ENCODE peak calls at places on chromosomes 1 and 21, in four cellular contexts. D is psoas muscle, P is cardiac muscle cell, Y is endothelial cell. L is an unnamed sample.

GRCh38 chr1:117605164-117605810 is 561 bp upstream of the TENT5C start:
- DNase-seq in P (peak; percentile 51), Y (no peak), D (no peak), L (peak; percentile 25)

GRCh38 chr1:93000751-93001175 is 39.5 kb upstream of the DIPK1A start:
- DNase-seq in D (no peak), Y (no peak), P (peak; percentile 25), L (no peak)

GRCh38 chr1:227785812-227786608 is 29.5 kb upstream of the PRSS38 start:
- DNase-seq in P (no peak), Y (no peak), D (no peak), L (no peak)

GRCh38 chr1:36609241-36610027 is 126.7 kb upstream of the CSF3R start:
- DNase-seq in Y (peak; percentile 76), D (no peak), P (peak; percentile 70), L (peak; percentile 83)

GRCh38 chr1:178060789-178061556 is 32.9 kb upstream of the RASAL2 start:
- DNase-seq in Y (no peak), P (peak; percentile 27), D (no peak), L (no peak)

GRCh38 chr1:7255303-7256058 is 470.2 kb downstream of the CAMTA1 start:
- DNase-seq in D (no peak), Y (no peak), P (no peak), L (no peak)

GRCh38 chr1:85656256-85656655 is 52.0 kb downstream of the ZNHIT6 start:
- DNase-seq in Y (no peak), P (no peak), D (no peak), L (no peak)

GRCh38 chr1:40849801-40850592 is 12.2 kb downstream of the CITED4 start:
- DNase-seq in Y (peak; percentile 78), P (peak; percentile 71), D (peak; percentile 58), L (peak; percentile 85)

GRCh38 chr1:212958175-212958574 is 7.8 kb downstream of the VASH2 start:
- DNase-seq in Y (peak; percentile 14), P (no peak), D (no peak), L (peak; percentile 71)

GRCh38 chr1:69737527-69738176 is 169.9 kb downstream of the LRRC7 start:
- DNase-seq in P (peak; percentile 60), D (no peak), Y (peak; percentile 55), L (no peak)

GRCh38 chr1:116351914-116352313 is 21.1 kb upstream of the ATP1A1 start:
- DNase-seq in P (no peak), D (no peak), Y (no peak), L (no peak)

GRCh38 chr1:246151796-246152434 is 355.2 kb downstream of the SMYD3 start:
- DNase-seq in P (peak; percentile 8), Y (no peak), D (no peak), L (no peak)

GRCh38 chr1:230868736-230869385 is 540 bp upstream of the C1orf198 start:
- DNase-seq in Y (no peak), P (peak; percentile 84), D (peak; percentile 64), L (peak; percentile 61)

GRCh38 chr1:101781437-101781836 is 215.3 kb downstream of the OLFM3 start:
- DNase-seq in P (peak; percentile 38), D (no peak), Y (no peak), L (no peak)

GRCh38 chr21:46295996-46296752 is 10.0 kb downstream of the YBEY start:
- DNase-seq in Y (no peak), D (peak; percentile 89), P (no peak), L (no peak)

GRCh38 chr1:51758310-51758709 is 120.2 kb downstream of the NRDC start:
- DNase-seq in P (no peak), Y (no peak), D (no peak), L (no peak)

GRCh38 chr1:153534226-153534932 is 1.4 kb downstream of the S100A6 start:
- DNase-seq in P (no peak), D (peak; percentile 31), Y (no peak), L (no peak)

GRCh38 chr1:234602334-234603220 is 7.4 kb downstream of the IRF2BP2 start:
- DNase-seq in D (peak; percentile 18), P (no peak), Y (no peak), L (peak; percentile 35)

GRCh38 chr1:86380257-86380861 is 15.8 kb downstream of the ODF2L start:
- DNase-seq in P (peak; percentile 50), D (no peak), Y (no peak), L (no peak)

GRCh38 chr1:113542221-113542701 is 151.9 kb downstream of the MAGI3 start:
- DNase-seq in P (no peak), D (no peak), Y (no peak), L (no peak)

GRCh38 chr1:4086921-4087320 is 186.8 kb upstream of the C1orf174 start:
- DNase-seq in D (no peak), Y (no peak), P (no peak), L (no peak)

GRCh38 chr1:88276158-88276557 is 407.9 kb upstream of the PKN2 start:
- DNase-seq in D (no peak), P (no peak), Y (no peak), L (no peak)

GRCh38 chr1:119768778-119769177 is at the start of gene HMGCS2:
- DNase-seq in D (no peak), Y (no peak), P (no peak), L (no peak)

GRCh38 chr1:200899451-200899915 is 4.8 kb downstream of the INAVA start:
- DNase-seq in Y (no peak), D (no peak), P (no peak), L (no peak)

GRCh38 chr1:221779771-221780170 is 37.9 kb upstream of the DUSP10 start:
- DNase-seq in Y (no peak), D (no peak), P (no peak), L (no peak)

GRCh38 chr1:112743174-112744018 is 28.3 kb upstream of the PPM1J start:
- DNase-seq in P (no peak), Y (no peak), D (no peak), L (peak; percentile 32)

GRCh38 chr1:41493117-41493536 is 8.6 kb upstream of the EDN2 start:
- DNase-seq in P (no peak), D (peak; percentile 16), Y (no peak), L (no peak)

DNA sequence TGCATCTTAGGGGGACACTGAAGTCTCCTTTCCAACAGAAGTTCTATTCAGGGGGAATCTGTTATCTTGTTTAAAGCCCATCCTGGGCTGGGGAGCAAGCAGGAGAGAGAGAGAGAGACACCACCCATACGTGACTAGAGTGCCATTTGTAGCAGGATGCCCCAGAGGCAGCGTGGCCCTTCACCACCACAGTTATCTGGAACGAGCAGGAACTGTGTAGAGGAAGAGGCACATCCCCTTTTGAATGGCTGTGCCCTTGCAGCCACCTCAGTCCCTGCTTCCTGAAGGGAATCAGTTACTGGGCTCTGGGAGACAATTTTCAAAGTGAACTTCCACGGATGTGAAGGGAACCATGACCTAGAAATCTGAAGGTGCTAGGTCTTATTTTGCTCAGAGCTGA is 19.4 kb upstream of the LAMTOR5 start:
- DNase-seq in P (no peak), D (no peak), Y (peak; percentile 19), L (no peak)
- TF ChIP-seq CTCF in P (no peak), D (no peak), Y (no peak), L (no peak)

DNA sequence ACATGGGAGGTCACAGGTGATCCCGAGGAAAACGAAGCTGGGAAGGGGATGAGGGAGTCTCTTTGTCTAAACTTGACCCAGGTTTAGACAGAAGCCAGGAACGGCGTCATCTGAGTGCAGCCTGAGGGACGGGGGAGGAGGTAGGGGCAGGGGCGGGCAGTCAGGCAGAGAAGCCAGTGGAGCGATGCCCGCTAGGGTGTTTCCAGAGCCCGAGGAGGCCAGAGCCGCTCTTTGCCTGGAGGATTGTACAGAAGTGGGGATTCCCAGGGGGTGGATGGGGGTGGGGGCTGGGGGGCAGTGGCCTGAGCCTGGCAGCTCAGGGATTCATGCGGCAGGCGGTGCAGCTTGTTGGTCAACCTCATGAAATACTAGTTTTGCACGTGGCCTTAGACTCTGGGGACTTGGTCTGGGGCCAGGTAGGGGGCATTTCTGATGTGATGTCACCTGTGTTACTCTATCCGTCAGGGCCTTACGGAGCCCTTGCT is 58.4 kb downstream of the VPS26C start:
- DNase-seq in D (no peak), Y (no peak), P (no peak), L (no peak)
- TF ChIP-seq CTCF in D (no peak), Y (no peak), P (no peak), L (no peak)

DNA sequence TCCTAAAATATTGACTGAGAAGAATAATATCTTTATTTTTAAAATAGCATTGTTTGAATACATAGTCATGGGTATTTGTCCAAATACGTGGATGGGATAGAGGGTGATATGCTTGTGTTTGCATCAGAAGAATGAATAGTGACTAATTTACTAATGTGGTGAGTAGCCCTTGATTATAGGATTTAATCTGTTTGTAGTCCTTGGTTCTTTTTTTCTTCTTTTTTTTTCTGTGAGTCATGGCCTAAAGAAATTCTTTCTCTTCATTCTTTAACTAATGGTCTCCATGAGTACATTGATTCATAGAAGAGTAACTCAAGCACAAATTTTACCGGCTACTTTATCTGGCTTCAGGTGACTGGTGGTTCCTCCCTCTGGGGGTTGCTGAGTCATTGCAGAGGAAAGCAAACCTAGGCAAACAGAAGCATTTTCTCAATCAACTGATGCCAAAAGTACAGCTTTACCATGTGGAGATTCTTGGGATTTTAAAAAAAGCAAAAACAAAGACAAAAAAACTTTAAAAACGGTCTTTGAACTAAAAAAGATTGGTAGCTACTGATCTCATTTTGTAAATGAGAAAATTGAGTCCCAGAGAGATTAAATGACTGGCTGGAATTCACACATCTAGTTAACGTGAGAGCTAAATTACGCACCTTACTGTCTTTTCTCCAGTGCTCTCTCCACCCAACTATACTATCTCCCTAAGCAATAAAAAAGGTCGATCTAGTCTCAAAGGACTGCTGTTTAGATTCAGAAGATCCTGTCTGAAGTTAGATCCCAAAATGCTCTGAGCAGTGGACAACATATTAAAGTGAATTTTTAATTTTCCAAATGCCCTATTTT is 40.5 kb downstream of the AK5 start:
- DNase-seq in Y (no peak), P (no peak), D (no peak), L (no peak)
- TF ChIP-seq CTCF in Y (no peak), P (no peak), D (no peak), L (no peak)

GRCh38 chr1:9477535-9477934 is 61.7 kb upstream of the SLC25A33 start:
- DNase-seq in P (no peak), Y (no peak), D (no peak), L (no peak)
- TF ChIP-seq CTCF in P (no peak), Y (no peak), D (no peak), L (no peak)